ENCODE peak calls at places on chromosomes 3 and 15, in ten cellular contexts. Z, N, A, F, L, E, X, G, U and C are unnamed samples. For H3K4me1, the result is how much of the 10 kb centered on the place peaks cover.

GRCh38 chr3:148075829-148076716 is 621.6 kb upstream of the AGTR1 start:
- DNase-seq in L (no peak), F (peak), U (no peak), G (peak), A (no peak), Z (peak), X (peak), N (peak), E (no peak), C (peak)

GRCh38 chr3:147397155-147397888 is 9.0 kb downstream of the ZIC4 start:
- DNase-seq in A (no peak), G (no peak), Z (peak), U (no peak), X (peak), L (no peak), E (no peak), N (no peak), F (peak), C (no peak)

GRCh38 chr3:42421818-42422796 is 11.7 kb upstream of the LYZL4 start:
- DNase-seq in F (no peak), N (no peak), L (no peak), Z (no peak), E (no peak), U (no peak), A (no peak), X (no peak), G (no peak), C (no peak)

GRCh38 chr3:35932995-35933394 is 293.7 kb downstream of the ARPP21 start:
- DNase-seq in E (no peak), G (peak), X (no peak), U (no peak), N (peak), Z (no peak), L (no peak), F (peak), A (no peak), C (peak)

GRCh38 chr15:57565326-57565725 is 26.4 kb upstream of the MYZAP start:
- DNase-seq in Z (peak), X (no peak), U (no peak), F (no peak), G (no peak), A (no peak), N (no peak), E (no peak), L (peak), C (no peak)

GRCh38 chr3:148943531-148944200 is 47.7 kb upstream of the GYG1 start:
- DNase-seq in A (no peak), U (no peak), Z (peak), F (peak), N (peak), E (no peak), X (no peak), L (no peak), G (peak), C (peak)

GRCh38 chr3:87145553-87145952 is 81.6 kb upstream of the CHMP2B start:
- DNase-seq in E (no peak), G (no peak), N (peak), A (no peak), L (no peak), U (no peak), Z (peak), X (peak), F (no peak), C (no peak)

GRCh38 chr3:67654099-67654831 is at the start of gene SUCLG2:
- DNase-seq in L (peak), Z (peak), G (peak), X (peak), E (peak), A (peak), U (peak), F (peak), N (peak), C (peak)

GRCh38 chr3:37377670-37378069 is 203.3 kb upstream of the LRRFIP2 start:
- DNase-seq in E (no peak), G (no peak), X (no peak), L (no peak), U (no peak), N (no peak), Z (no peak), F (no peak), A (no peak), C (no peak)

GRCh38 chr15:67146875-67147381 is 81.5 kb downstream of the SMAD3 start:
- DNase-seq in U (peak), L (peak), E (no peak), G (peak), A (no peak), F (peak), N (peak), Z (peak), X (peak), C (no peak)

GRCh38 chr3:38647217-38647970 is 2.1 kb downstream of the SCN5A start:
- DNase-seq in U (no peak), X (peak), Z (no peak), N (no peak), A (no peak), L (no peak), E (no peak), G (no peak), F (no peak), C (no peak)

GRCh38 chr3:111758642-111759041 is 100.4 kb upstream of the PHLDB2 start:
- DNase-seq in X (no peak), F (peak), G (no peak), N (peak), Z (no peak), L (no peak), U (no peak), A (no peak), E (no peak), C (no peak)

GRCh38 chr3:88632226-88632625 is 475.2 kb upstream of the EPHA3 start:
- DNase-seq in Z (no peak), L (no peak), U (no peak), E (no peak), A (no peak), N (no peak), F (no peak), X (no peak), G (no peak), C (no peak)

GRCh38 chr3:197339841-197340520 is 41.6 kb upstream of the DLG1 start:
- DNase-seq in A (no peak), X (peak), Z (no peak), E (no peak), G (no peak), L (peak), U (peak), N (peak), F (peak), C (peak)

GRCh38 chr3:86814918-86815655 is 175.9 kb downstream of the VGLL3 start:
- DNase-seq in Z (peak), X (peak), F (peak), A (no peak), G (no peak), U (no peak), N (peak), L (no peak), E (no peak), C (peak)

GRCh38 chr3:71560665-71561064 is 22.9 kb downstream of the FOXP1 start:
- DNase-seq in G (no peak), F (peak), L (no peak), Z (no peak), N (no peak), E (no peak), U (no peak), A (no peak), X (no peak), C (no peak)

GRCh38 chr3:171284308-171285075 is 175.7 kb downstream of the TNIK start:
- DNase-seq in X (no peak), A (no peak), N (peak), Z (no peak), G (peak), U (no peak), F (peak), E (no peak), L (no peak), C (peak)

GRCh38 chr15:22978691-22979068 is 1.5 kb downstream of the CYFIP1 start:
- DNase-seq in E (no peak), N (no peak), U (no peak), L (no peak), X (no peak), Z (peak), G (no peak), A (no peak), F (no peak), C (no peak)

GRCh38 chr3:38133209-38133556 is 3.7 kb downstream of the ACAA1 start:
- DNase-seq in U (no peak), F (no peak), L (no peak), Z (no peak), A (peak), E (no peak), G (no peak), N (no peak), X (no peak), C (no peak)

GRCh38 chr3:77186319-77186718 is 146.4 kb downstream of the ROBO2 start:
- DNase-seq in Z (no peak), F (no peak), U (no peak), N (no peak), X (no peak), A (no peak), L (no peak), E (no peak), G (no peak), C (no peak)

GRCh38 chr3:162295323-162295983 is 798.8 kb downstream of the OTOL1 start:
- DNase-seq in F (peak), G (no peak), A (no peak), U (no peak), X (peak), L (no peak), Z (peak), N (peak), E (no peak), C (peak)

GRCh38 chr15:73752817-73753214 is 335 bp downstream of the INSYN1 start:
- DNase-seq in A (no peak), G (no peak), F (peak), N (peak), L (no peak), U (peak), Z (peak), X (peak), E (no peak), C (peak)

GRCh38 chr3:172189213-172189612 is 149.8 kb downstream of the FNDC3B start:
- DNase-seq in X (no peak), L (no peak), A (no peak), U (no peak), N (no peak), G (no peak), F (no peak), Z (no peak), E (no peak), C (no peak)

GRCh38 chr3:45906681-45907220 is 20.4 kb downstream of the CCR9 start:
- DNase-seq in L (no peak), F (peak), U (peak), X (peak), A (peak), G (peak), N (peak), Z (peak), E (no peak), C (peak)

GRCh38 chr3:14789221-14789620 is 29.5 kb upstream of the FGD5 start:
- DNase-seq in U (no peak), F (no peak), X (no peak), L (no peak), Z (no peak), E (no peak), N (no peak), G (no peak), A (peak), C (no peak)

GRCh38 chr3:186128158-186128557 is 19.3 kb upstream of the ETV5 start:
- DNase-seq in U (no peak), X (peak), Z (peak), N (no peak), E (no peak), A (no peak), L (no peak), F (no peak), G (no peak), C (no peak)

GRCh38 chr15:76312540-76313174 is 1.4 kb upstream of the ETFA start:
- DNase-seq in E (no peak), A (no peak), U (no peak), G (peak), F (no peak), N (no peak), Z (no peak), L (no peak), X (no peak), C (peak)

GRCh38 chr15:33152502-33153109 is 41.9 kb downstream of the FMN1 start:
- DNase-seq in L (no peak), N (peak), F (peak), G (no peak), U (no peak), X (no peak), E (no peak), A (no peak), Z (no peak), C (peak)

GRCh38 chr15:55170361-55170760 is 26.4 kb downstream of the RSL24D1 start:
- DNase-seq in X (no peak), F (no peak), G (no peak), A (no peak), U (no peak), L (no peak), E (no peak), Z (no peak), N (no peak), C (no peak)

GRCh38 chr3:23685484-23686258 is 120.1 kb upstream of the UBE2E1 start:
- DNase-seq in F (peak), Z (peak), G (peak), A (no peak), N (peak), X (no peak), U (peak), E (no peak), L (peak), C (peak)

GRCh38 chr15:91099616-91100560 is at the start of gene SV2B:
- DNase-seq in L (peak), X (peak), F (peak), N (peak), A (no peak), E (no peak), Z (peak), G (peak), U (peak), C (peak)

GRCh38 chr3:6449099-6449498 is 411.8 kb upstream of the GRM7 start:
- DNase-seq in N (no peak), F (no peak), G (peak), X (no peak), A (no peak), L (no peak), U (no peak), Z (no peak), E (no peak), C (no peak)

GRCh38 chr3:132318451-132318850 is 1.2 kb downstream of the ACP3 start:
- DNase-seq in A (no peak), G (no peak), E (no peak), Z (no peak), L (no peak), F (peak), X (no peak), N (peak), U (no peak), C (peak)

GRCh38 chr15:66233487-66234415 is 19.8 kb downstream of the MEGF11 start:
- DNase-seq in L (no peak), A (no peak), U (no peak), E (no peak), F (peak), X (peak), G (no peak), Z (peak), N (peak), C (no peak)

GRCh38 chr3:123153124-123153523 is 48.6 kb upstream of the SEC22A start:
- DNase-seq in U (no peak), X (no peak), L (no peak), E (no peak), Z (no peak), A (no peak), G (no peak), F (no peak), N (no peak), C (no peak)

GRCh38 chr3:186060222-186060621 is 48.7 kb downstream of the ETV5 start:
- DNase-seq in L (no peak), E (no peak), F (peak), U (no peak), G (no peak), N (no peak), Z (no peak), X (no peak), A (no peak), C (no peak)

GRCh38 chr3:152123457-152123856 is 145.3 kb upstream of the MBNL1 start:
- DNase-seq in N (peak), U (no peak), G (no peak), A (no peak), L (no peak), X (no peak), F (no peak), E (no peak), Z (no peak), C (no peak)

GRCh38 chr3:148044141-148044540 is 635.0 kb downstream of the ZIC1 start:
- DNase-seq in X (no peak), N (no peak), G (no peak), E (no peak), Z (no peak), L (no peak), A (no peak), U (no peak), F (no peak), C (peak)

GRCh38 chr3:63595221-63595620 is 57.3 kb upstream of the SNTN start:
- DNase-seq in N (no peak), Z (no peak), U (no peak), E (no peak), F (no peak), L (no peak), A (no peak), X (peak), G (no peak), C (no peak)

DNA sequence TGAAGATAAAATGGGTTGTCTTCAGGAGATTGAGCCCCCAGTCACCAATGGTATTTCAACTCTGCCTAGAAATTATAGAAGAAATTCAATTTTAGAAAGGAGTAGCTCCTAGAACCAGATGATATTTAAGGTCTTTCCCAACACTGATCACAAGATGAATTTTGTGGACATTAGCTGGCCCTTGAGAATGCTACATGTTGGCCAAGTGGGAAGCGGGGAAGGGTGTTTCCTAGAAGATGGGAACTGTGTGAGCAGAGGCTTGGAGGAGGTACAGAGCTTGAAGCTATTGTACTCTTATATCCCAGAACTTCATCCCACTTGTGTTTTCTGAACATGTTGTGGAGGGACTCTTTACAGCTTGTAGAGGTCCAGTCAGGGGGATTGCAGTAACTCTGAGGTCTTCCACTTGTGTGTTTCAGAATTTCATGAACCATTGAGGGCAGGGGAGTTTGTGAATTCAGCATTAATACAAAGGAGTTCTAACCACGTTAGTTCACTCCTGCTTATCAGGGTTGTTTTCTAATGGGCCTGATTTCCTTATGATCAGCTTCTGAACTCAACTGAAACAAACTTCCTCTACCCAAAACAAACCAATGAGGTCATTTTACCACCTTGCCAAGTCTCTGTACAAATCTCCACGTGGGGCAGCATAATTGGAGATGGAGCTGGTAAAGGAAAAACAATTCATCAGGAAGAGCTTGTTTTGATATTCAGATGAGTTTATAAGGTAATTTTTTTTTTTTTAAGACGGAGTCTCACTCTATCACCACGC is 152.6 kb upstream of the TPM1 start:
- DNase-seq in A (no peak), Z (no peak), L (no peak), U (peak), X (no peak), N (peak), G (peak), F (peak), E (no peak), C (peak)
- H3K4me1 ChIP-seq in A (under half), Z (under half), L (under half), U (under half), X (under half), N (under half), G (under half), F (under half), E (under half), C (under half)

GRCh38 chr3:101690972-101691371 is 4.5 kb upstream of the RPL24 start:
- DNase-seq in X (no peak), F (no peak), A (no peak), N (no peak), E (no peak), Z (peak), L (no peak), G (no peak), U (no peak), C (no peak)
- H3K4me3 ChIP-seq in X (no peak), F (no peak), A (no peak), N (no peak), E (no peak), Z (no peak), L (no peak), G (no peak), U (no peak), C (no peak)

DNA sequence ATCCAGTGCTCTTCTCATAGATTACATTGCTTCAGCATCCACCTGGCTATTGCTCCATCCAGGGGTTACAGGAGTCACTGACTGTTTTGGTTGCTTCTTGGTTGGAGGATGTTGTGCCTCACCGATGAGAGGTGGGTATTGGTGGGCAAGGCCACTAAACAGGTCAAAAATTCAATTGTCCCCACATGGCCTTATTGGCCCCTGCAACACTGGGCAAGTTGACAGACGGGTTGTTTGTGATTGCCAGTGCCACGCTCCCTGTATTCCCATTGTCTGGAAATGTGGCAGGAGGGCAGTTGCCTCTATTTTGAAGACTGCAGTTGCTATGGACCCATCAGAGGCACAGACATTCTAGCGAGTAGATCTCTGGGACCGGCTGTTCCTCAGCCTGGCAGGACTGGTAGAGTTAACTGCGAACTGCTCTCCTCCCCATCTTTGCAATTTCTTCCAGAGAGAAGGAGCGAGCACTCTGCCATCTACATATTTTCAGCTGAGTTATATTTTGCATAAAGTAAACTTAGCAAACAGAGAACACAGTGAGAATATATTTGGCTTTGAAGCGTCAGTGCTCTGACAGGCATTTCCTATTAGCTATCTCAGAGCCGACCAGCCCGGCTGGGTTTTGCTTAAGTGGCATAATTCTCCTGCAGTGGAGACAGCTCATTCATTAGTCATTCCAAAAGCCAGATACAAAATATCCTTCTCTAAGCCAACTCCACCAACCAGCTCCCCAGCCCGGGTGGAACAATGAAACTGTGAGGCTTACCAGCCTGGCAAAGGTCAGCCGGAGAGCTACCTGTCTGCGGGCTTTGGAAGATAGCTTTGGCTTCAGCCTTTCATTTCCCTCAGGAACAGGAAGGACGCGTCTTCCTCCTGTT is 26.0 kb upstream of the MAGEF1 start:
- DNase-seq in N (peak), Z (no peak), G (peak), L (no peak), F (peak), E (no peak), X (peak), A (peak), U (no peak), C (peak)
- H3K4me1 ChIP-seq in N (under half), Z (under half), G (under half), L (under half), F (under half), E (under half), X (under half), A (half or more), U (under half), C (under half)

DNA sequence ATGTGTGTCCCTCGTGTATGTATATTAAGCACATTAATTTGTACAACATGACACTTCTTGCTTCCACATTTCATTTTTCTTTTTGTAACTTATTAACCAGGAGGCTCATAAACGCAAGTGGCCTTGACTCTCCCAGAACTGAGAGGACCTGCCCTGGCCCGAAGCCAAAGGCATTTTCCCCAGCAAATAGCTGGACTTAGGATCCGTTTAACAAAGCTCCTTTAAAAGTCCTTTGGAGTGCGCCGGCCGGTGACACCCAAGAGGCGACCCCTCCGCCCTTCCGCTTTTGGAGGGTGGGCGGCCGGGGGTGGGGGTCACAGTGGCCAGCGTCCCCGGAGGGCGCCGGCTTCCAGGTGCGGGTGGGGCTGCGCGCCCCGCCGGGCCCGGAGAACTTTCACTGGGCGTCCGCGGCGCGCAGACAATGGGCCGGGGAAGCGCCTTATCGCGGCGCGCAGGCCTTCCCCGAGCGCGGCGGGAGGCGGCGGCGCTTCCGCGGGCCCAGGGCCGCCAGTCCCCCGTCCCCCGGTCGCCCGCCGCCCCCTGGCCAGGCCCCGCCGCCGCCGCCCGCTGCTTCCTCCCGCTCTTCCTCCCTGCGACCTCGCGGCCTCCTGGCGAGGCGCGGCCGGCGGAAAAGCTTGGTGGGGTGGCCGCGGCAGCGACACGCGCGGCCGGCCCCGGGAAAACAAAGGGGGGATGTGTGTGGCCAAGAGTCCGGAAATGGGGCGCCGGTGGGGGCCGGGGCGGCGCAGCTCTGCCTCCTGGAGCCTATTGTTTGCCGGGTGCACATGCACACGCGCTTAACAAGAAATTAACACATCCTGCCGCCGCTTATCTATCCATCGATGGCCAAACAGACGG is 613.4 kb downstream of the MCTP2 start:
- DNase-seq in A (no peak), E (no peak), X (peak), N (peak), G (peak), Z (peak), F (peak), U (peak), L (peak), C (peak)
- H3K4me3 ChIP-seq in A (peak), E (no peak), X (peak), N (peak), G (peak), Z (peak), F (peak), U (peak), L (no peak), C (no peak)